ENCODE peak calls at places on chromosomes 13 and 19, in six cellular contexts. One of them, this sample, is unnamed.

GRCh38 chr13:34430294-34430693 is 511.8 kb upstream of the NBEA start:
- DNase-seq in H9: no peak
- DNase-seq in IMR-90: peak; percentile 3
- DNase-seq in neuronal stem cell: no peak
- DNase-seq in mesenchymal stem cell: peak; percentile 25
- DNase-seq in H1: no peak
- DNase-seq in this sample: no peak

GRCh38 chr13:98315466-98315865 is 138.4 kb upstream of the RNF113B start:
- DNase-seq in H1: no peak
- DNase-seq in IMR-90: peak; percentile 71
- DNase-seq in neuronal stem cell: no peak
- DNase-seq in H9: no peak
- DNase-seq in mesenchymal stem cell: peak; percentile 87
- DNase-seq in this sample: no peak

GRCh38 chr19:19381007-19381926 is 24.2 kb upstream of the GATAD2A start:
- DNase-seq in mesenchymal stem cell: no peak
- DNase-seq in H1: no peak
- DNase-seq in neuronal stem cell: no peak
- DNase-seq in IMR-90: no peak
- DNase-seq in H9: no peak
- DNase-seq in this sample: no peak

GRCh38 chr19:13846533-13847032 is 30.4 kb upstream of the NANOS3 start:
- DNase-seq in neuronal stem cell: no peak
- DNase-seq in mesenchymal stem cell: peak; percentile 99
- DNase-seq in H9: peak; percentile 95
- DNase-seq in H1: no peak
- DNase-seq in IMR-90: peak; percentile 93
- DNase-seq in this sample: peak; percentile 97

GRCh38 chr19:39768334-39768733 is 10.3 kb upstream of the LEUTX start:
- DNase-seq in H1: no peak
- DNase-seq in neuronal stem cell: no peak
- DNase-seq in mesenchymal stem cell: no peak
- DNase-seq in IMR-90: no peak
- DNase-seq in H9: no peak
- DNase-seq in this sample: no peak

GRCh38 chr13:41520699-41521630 is 63.6 kb downstream of the RGCC start:
- DNase-seq in neuronal stem cell: no peak
- DNase-seq in H1: no peak
- DNase-seq in mesenchymal stem cell: no peak
- DNase-seq in H9: no peak
- DNase-seq in IMR-90: no peak
- DNase-seq in this sample: no peak

GRCh38 chr19:10207026-10207425 is 12.3 kb upstream of the DNMT1 start:
- DNase-seq in IMR-90: no peak
- DNase-seq in H9: no peak
- DNase-seq in H1: no peak
- DNase-seq in mesenchymal stem cell: no peak
- DNase-seq in neuronal stem cell: no peak
- DNase-seq in this sample: no peak

GRCh38 chr19:36115453-36116343 is at the start of gene TBCB:
- DNase-seq in IMR-90: peak; percentile 28
- DNase-seq in H9: no peak
- DNase-seq in H1: no peak
- DNase-seq in mesenchymal stem cell: peak; percentile 57
- DNase-seq in neuronal stem cell: no peak
- DNase-seq in this sample: no peak

GRCh38 chr13:87324558-87324957 is 346.6 kb upstream of the SLITRK5 start:
- DNase-seq in H9: no peak
- DNase-seq in neuronal stem cell: no peak
- DNase-seq in mesenchymal stem cell: no peak
- DNase-seq in H1: no peak
- DNase-seq in IMR-90: no peak
- DNase-seq in this sample: no peak

GRCh38 chr19:52307275-52307674 is 10.3 kb downstream of the ZNF480 start:
- DNase-seq in mesenchymal stem cell: peak; percentile 44
- DNase-seq in neuronal stem cell: peak; percentile 20
- DNase-seq in H9: peak; percentile 51
- DNase-seq in H1: no peak
- DNase-seq in IMR-90: peak; percentile 19
- DNase-seq in this sample: no peak

GRCh38 chr13:26051231-26052135 is at the start of gene SHISA2:
- DNase-seq in neuronal stem cell: peak; percentile 82
- DNase-seq in mesenchymal stem cell: peak; percentile 73
- DNase-seq in H1: peak; percentile 43
- DNase-seq in IMR-90: peak; percentile 31
- DNase-seq in H9: peak; percentile 86
- DNase-seq in this sample: peak; percentile 68

GRCh38 chr13:101988140-101988539 is 413.7 kb downstream of the FGF14 start:
- DNase-seq in IMR-90: no peak
- DNase-seq in neuronal stem cell: no peak
- DNase-seq in mesenchymal stem cell: no peak
- DNase-seq in H1: no peak
- DNase-seq in H9: no peak
- DNase-seq in this sample: no peak
- H4K91ac ChIP-seq in IMR-90: no peak overlapping the region
- H4K91ac ChIP-seq in neuronal stem cell: no peak overlapping the region
- H4K91ac ChIP-seq in mesenchymal stem cell: no peak overlapping the region
- H4K91ac ChIP-seq in H1: no peak overlapping the region
- H4K91ac ChIP-seq in H9: no peak overlapping the region
- H4K91ac ChIP-seq in this sample: no peak overlapping the region

GRCh38 chr19:44592451-44592890 is 20.9 kb upstream of the IGSF23 start:
- DNase-seq in neuronal stem cell: no peak
- DNase-seq in H1: no peak
- DNase-seq in H9: no peak
- DNase-seq in IMR-90: no peak
- DNase-seq in mesenchymal stem cell: no peak
- DNase-seq in this sample: peak; percentile 92

GRCh38 chr19:44585371-44586141 is 27.8 kb upstream of the IGSF23 start:
- DNase-seq in neuronal stem cell: no peak
- DNase-seq in H9: no peak
- DNase-seq in IMR-90: peak; percentile 53
- DNase-seq in H1: no peak
- DNase-seq in mesenchymal stem cell: no peak
- DNase-seq in this sample: no peak

GRCh38 chr19:44590245-44591059 is 22.9 kb upstream of the IGSF23 start:
- DNase-seq in IMR-90: no peak
- DNase-seq in neuronal stem cell: no peak
- DNase-seq in H9: no peak
- DNase-seq in H1: no peak
- DNase-seq in mesenchymal stem cell: no peak
- DNase-seq in this sample: peak; percentile 73

GRCh38 chr19:44588753-44589112 is 24.6 kb upstream of the IGSF23 start:
- DNase-seq in H1: no peak
- DNase-seq in H9: no peak
- DNase-seq in mesenchymal stem cell: no peak
- DNase-seq in neuronal stem cell: no peak
- DNase-seq in IMR-90: no peak
- DNase-seq in this sample: no peak

DNA sequence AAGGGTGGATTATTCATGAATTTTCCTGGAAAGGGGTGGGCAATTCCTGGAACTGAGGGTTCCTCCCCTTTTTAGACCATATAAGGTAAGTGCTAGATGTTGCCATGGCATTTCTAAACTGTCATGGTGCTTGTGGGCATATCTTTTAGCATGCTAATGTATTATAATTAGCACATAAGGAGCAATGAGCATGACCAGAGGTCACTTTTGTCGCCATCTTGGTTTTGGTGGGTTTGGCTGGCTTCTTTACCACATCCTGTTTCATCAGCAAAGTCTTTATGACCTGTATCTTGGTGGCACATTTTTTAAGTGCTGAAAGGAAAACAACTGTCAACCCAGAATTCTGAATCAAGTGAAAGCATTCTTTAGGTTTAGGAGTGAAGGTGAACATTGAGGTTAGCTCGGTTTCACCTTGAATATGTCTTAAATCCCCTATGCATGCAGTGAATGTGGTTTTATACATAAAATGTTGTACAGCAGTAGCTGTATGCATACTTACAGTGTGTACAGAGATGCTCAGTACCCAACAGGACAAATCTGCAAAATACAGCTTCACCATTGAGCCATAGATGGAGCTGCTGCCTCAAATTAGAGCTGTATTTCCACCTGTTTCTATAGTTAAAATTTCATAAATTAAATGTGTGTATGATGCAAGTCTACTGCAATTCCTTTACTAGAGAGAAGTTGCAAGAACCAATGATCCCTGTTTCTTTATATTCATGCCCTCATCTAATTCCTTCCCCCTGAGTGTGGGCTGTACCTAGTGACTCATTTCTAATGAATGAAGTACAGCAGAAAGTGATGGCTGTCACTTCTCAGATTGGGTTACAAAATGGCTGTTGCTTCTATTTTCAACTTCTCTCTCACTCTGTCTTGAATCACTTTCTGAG is 25.3 kb upstream of the IGSF23 start:
- DNase-seq in mesenchymal stem cell: peak; percentile 92
- DNase-seq in H9: no peak
- DNase-seq in neuronal stem cell: no peak
- DNase-seq in IMR-90: peak; percentile 96
- DNase-seq in H1: no peak
- DNase-seq in this sample: peak; percentile 69
- H3K9ac ChIP-seq in mesenchymal stem cell: peak overlapping the region; percentile 53
- H3K9ac ChIP-seq in H9: no peak overlapping the region
- H3K9ac ChIP-seq in neuronal stem cell: no peak overlapping the region
- H3K9ac ChIP-seq in IMR-90: peak overlapping the region; percentile 78
- H3K9ac ChIP-seq in H1: no peak overlapping the region
- H3K9ac ChIP-seq in this sample: no peak overlapping the region

DNA sequence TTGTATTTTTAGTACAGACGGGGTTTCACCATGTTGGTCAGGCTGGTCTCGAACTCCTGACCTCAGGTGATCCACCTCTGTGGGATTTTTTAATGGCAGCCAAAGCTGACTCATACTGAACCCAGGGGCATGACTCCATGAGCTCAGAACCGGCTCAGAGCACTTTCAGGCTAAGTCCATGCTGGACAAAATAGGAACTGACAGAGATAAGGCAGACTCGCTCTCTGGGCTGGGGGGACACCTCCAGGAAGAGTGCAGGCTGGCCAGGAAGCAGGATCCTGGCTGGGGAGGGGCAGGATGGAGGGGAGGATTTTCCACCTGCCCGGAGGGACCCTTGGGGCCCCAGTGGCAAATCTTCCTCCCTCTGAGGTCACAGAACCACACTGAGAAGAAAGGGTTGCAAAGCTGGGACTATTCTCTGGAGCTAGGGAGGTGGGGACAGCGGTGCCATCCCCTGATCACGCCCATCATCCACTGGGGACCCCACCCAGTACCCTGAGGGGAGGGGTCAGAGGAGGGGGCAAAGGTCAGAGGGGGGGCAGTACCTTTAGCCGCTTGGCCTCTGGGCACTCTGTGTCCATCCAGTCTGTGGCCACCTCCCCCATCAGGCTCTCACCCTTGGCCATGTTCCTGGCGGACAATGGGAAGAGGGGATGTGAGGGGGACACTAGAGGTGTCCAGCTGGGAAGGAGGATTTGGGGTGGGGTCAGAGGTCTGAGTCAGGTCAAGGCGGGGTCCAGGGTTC is 31.1 kb downstream of the NOTCH3 start:
- DNase-seq in H1: no peak
- DNase-seq in neuronal stem cell: no peak
- DNase-seq in IMR-90: no peak
- DNase-seq in H9: no peak
- DNase-seq in mesenchymal stem cell: no peak
- DNase-seq in this sample: peak; percentile 15
- H4K91ac ChIP-seq in H1: no peak overlapping the region
- H4K91ac ChIP-seq in neuronal stem cell: no peak overlapping the region
- H4K91ac ChIP-seq in IMR-90: no peak overlapping the region
- H4K91ac ChIP-seq in H9: no peak overlapping the region
- H4K91ac ChIP-seq in mesenchymal stem cell: no peak overlapping the region
- H4K91ac ChIP-seq in this sample: no peak overlapping the region

GRCh38 chr13:77479326-77479725 is 56.2 kb upstream of the SCEL start:
- DNase-seq in H9: no peak
- DNase-seq in mesenchymal stem cell: no peak
- DNase-seq in IMR-90: no peak
- DNase-seq in H1: no peak
- DNase-seq in neuronal stem cell: no peak
- DNase-seq in this sample: no peak

GRCh38 chr13:77476456-77476855 is 59.0 kb upstream of the SCEL start:
- DNase-seq in neuronal stem cell: no peak
- DNase-seq in mesenchymal stem cell: no peak
- DNase-seq in H9: no peak
- DNase-seq in IMR-90: no peak
- DNase-seq in H1: no peak
- DNase-seq in this sample: no peak

GRCh38 chr13:77480071-77480470 is 55.4 kb upstream of the SCEL start:
- DNase-seq in IMR-90: no peak
- DNase-seq in H1: peak; percentile 9
- DNase-seq in mesenchymal stem cell: peak; percentile 10
- DNase-seq in neuronal stem cell: no peak
- DNase-seq in H9: no peak
- DNase-seq in this sample: no peak

GRCh38 chr13:77477299-77477848 is 58.1 kb upstream of the SCEL start:
- DNase-seq in IMR-90: no peak
- DNase-seq in H9: no peak
- DNase-seq in mesenchymal stem cell: no peak
- DNase-seq in neuronal stem cell: no peak
- DNase-seq in H1: no peak
- DNase-seq in this sample: no peak

DNA sequence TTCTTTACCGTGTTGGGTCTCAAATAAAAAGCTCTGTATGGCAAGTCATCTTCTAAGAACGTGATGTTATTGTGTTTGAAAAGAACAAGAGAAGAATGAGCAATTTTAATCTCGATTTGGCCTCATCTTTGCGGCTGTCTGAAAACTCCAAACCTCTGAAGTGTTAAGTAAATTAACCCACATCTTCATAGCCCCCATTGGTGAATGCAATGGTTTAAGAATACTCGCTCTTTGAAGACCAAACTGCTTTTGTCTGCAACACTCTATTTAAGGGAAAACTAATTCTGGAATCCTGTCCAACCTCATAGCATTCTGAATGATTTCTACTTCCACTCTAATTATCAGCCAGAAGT is 56.9 kb upstream of the SCEL start:
- DNase-seq in H9: no peak
- DNase-seq in H1: no peak
- DNase-seq in mesenchymal stem cell: no peak
- DNase-seq in neuronal stem cell: no peak
- DNase-seq in IMR-90: no peak
- DNase-seq in this sample: no peak
- H3K9ac ChIP-seq in H9: no peak overlapping the region
- H3K9ac ChIP-seq in H1: no peak overlapping the region
- H3K9ac ChIP-seq in mesenchymal stem cell: peak overlapping the region; percentile 84
- H3K9ac ChIP-seq in neuronal stem cell: no peak overlapping the region
- H3K9ac ChIP-seq in IMR-90: no peak overlapping the region
- H3K9ac ChIP-seq in this sample: no peak overlapping the region

GRCh38 chr19:17784201-17785008 is 10.5 kb upstream of the B3GNT3 start:
- DNase-seq in H9: peak; percentile 83
- DNase-seq in mesenchymal stem cell: peak; percentile 55
- DNase-seq in IMR-90: peak; percentile 36
- DNase-seq in neuronal stem cell: peak; percentile 54
- DNase-seq in H1: no peak
- DNase-seq in this sample: peak; percentile 86
- H4K91ac ChIP-seq in H9: no peak overlapping the region
- H4K91ac ChIP-seq in mesenchymal stem cell: peak overlapping the region; percentile 16
- H4K91ac ChIP-seq in IMR-90: no peak overlapping the region
- H4K91ac ChIP-seq in neuronal stem cell: no peak overlapping the region
- H4K91ac ChIP-seq in H1: peak overlapping the region; percentile 80
- H4K91ac ChIP-seq in this sample: no peak overlapping the region

This sample was measured in trophoblast cell.